ENCODE peak calls at places on chromosomes 16 and 17, in six cellular contexts. K, U, G, J, R and P are unnamed samples. For H3K36me3 and H3K4me1, the result is how much of the 10 kb centered on the place peaks cover.

GRCh38 chr16:57998484-57998883 is 2.0 kb downstream of the ZNF319 start:
- DNase-seq in G (peak), R (no peak), J (no peak), U (peak), K (no peak), P (peak)

GRCh38 chr17:40328386-40328766 is 19.4 kb downstream of the RARA start:
- DNase-seq in K (no peak), U (no peak), J (no peak), R (no peak), G (no peak), P (no peak)

GRCh38 chr17:43701318-43701743 is 39.6 kb upstream of the MEOX1 start:
- DNase-seq in G (peak), U (no peak), J (no peak), K (no peak), R (peak), P (no peak)

GRCh38 chr17:65229596-65229995 is 92.4 kb downstream of the RGS9 start:
- DNase-seq in J (no peak), G (no peak), U (no peak), R (no peak), K (no peak), P (no peak)

GRCh38 chr17:78327880-78328279 is 32.0 kb downstream of the SOCS3 start:
- DNase-seq in J (no peak), K (no peak), R (no peak), G (no peak), U (no peak), P (no peak)

GRCh38 chr16:23319861-23320615 is 17.9 kb downstream of the SCNN1B start:
- DNase-seq in K (no peak), U (no peak), G (no peak), R (no peak), J (no peak), P (no peak)

GRCh38 chr16:54944002-54944401 is 13.3 kb downstream of the IRX5 start:
- DNase-seq in K (no peak), R (no peak), J (no peak), U (no peak), G (no peak), P (no peak)

GRCh38 chr17:27572665-27573064 is 58.3 kb upstream of the LGALS9 start:
- DNase-seq in K (no peak), J (no peak), R (peak), G (no peak), U (no peak), P (no peak)

GRCh38 chr17:27793168-27793905 is 7.0 kb downstream of the NOS2 start:
- DNase-seq in K (peak), G (no peak), R (no peak), J (no peak), U (no peak), P (no peak)

GRCh38 chr17:45077643-45078042 is 16.5 kb downstream of the NMT1 start:
- DNase-seq in R (no peak), G (no peak), U (no peak), K (no peak), J (no peak), P (peak)

GRCh38 chr17:40753804-40754203 is 1.3 kb downstream of the KRT25 start:
- DNase-seq in J (no peak), K (no peak), G (no peak), R (no peak), U (no peak), P (no peak)

GRCh38 chr17:4807534-4808377 is 804 bp downstream of the PLD2 start:
- DNase-seq in G (no peak), J (peak), K (no peak), R (no peak), U (no peak), P (no peak)
- H3K36me3 ChIP-seq in G (under half), J (under half), K (under half), R (under half), U (under half), P (under half)

DNA sequence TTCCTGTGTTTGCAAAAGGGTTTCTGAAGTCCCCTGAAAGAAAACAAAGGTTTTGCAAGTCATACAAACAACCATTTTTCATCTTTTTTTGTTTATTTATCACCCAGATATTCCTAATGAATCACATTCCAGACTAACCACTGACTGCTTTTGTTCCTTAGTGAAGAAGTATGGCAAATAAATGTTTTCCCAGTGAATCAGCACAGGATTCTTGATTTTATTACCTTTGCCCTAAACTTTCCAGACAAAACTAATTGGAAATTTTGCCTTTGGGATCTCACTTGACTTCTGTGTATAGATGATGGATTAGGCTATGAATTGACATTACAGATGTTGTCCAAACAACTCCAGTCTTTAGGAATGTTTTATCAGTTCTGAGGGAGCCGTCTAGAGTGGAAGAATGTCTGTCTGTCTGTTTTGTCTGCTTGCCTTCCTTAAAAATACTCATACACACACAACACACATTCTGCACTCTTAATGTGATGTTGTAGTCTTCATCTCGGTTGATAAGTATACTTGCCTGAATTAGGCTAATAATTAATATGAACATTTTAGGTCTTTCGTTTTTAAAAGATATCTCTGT is 48.9 kb downstream of the VMP1 start:
- DNase-seq in J (no peak), U (no peak), K (no peak), R (peak), G (peak), P (no peak)
- H3K27ac ChIP-seq in J (peak), U (peak), K (peak), R (peak), G (peak), P (no peak)

DNA sequence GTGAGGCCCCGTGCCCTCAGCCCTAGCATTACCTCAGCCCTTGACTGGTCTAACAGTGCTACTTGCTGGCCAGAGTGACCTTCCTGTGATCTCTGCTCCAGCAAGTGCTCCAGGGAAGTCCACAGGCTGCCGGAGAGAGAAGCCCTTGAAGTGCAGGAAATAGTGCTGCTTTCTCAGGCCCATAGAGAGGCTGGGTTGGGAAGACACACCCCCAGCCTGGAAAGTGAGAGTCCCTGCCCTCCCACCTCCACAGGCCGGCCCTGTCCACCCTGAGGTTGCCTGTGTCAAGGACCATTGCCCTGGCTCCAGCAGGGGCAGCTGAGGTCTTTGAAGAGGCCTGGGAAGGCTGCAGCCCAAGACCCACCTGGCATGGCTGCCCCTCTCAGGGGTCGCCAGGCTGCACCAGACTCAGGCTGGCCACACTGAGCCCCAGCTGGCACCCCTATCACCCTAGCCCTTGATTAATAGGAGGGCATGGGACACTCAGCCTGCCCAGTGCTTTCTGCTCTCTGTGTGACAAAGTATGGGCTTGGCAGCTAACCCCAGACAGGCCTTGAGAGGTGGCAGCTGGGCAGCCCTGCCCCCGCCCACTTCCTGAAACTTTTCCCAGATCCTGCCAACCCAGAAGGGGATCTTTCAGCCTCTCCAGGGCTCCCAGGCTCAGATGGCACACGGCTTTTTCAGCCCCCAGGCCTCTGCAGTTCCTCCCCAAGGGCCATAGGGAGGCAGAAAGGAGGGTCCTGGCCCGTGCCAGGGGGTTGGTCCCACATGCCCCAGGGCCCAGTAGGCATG is 21.7 kb downstream of the ATP6V0D1 start:
- DNase-seq in R (no peak), G (no peak), K (peak), J (peak), U (peak), P (no peak)
- H3K4me1 ChIP-seq in R (under half), G (under half), K (half or more), J (half or more), U (half or more), P (under half)

DNA sequence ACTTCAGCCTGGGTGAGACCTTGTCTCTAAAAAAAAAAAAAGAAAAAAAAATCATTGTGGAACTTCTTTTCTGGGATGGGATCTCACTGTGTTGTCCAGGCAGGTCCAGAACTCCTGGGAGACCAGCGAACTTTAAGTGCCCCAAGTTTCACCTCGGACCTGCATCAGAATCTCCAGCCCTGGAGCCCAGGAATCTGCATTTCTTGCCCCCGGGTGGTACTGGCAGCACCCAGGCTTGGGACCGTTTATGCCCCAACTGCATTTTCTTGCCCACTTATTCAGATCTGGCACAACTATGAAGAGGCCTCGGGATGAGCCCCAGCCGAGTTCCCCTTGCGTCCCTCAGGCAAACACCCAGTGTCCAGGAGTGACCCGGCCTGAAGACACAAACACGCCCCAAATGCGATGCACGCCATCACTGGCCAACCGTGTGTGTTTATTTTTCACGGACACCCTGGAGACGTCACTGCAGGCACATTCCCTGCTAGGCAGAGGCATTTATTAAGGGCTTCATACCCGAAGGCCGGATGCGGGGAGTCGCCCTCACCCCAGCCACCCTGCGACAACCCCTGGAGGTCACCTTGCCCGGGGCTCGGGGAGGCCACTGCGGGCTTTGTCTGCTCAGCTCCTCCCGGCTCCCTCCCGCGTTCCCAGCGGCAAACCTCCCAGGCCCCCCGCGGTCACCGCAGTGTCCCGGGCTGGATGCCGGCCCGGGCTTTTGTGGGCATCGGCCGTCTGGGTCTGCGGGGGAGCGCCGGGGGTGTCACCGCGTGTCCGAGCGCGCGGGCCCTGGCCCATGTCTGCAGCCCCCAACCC is 684 bp upstream of the SPIRE2 start:
- DNase-seq in U (peak), G (peak), J (peak), K (peak), R (peak), P (no peak)
- H3K36me3 ChIP-seq in U (under half), G (under half), J (under half), K (under half), R (under half), P (under half)

DNA sequence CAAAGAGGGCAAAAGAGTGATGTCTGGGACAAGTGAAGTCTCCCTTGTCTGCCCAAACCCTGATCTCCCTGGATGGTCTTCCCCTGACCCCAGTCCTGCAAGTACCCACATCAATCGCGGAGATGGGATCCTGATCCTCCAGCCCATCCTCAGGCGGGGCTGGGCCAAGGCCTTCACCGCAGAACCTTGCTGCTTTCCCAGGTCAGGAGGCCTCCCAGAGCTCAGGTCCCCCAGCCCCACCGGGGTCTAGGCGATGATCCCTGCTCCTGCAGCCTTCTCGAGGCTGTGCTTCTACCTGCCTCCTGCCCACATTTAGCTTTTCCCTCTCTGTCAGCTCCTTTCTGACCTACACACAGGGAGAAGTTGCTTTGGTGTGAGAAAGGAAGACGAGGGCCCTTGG is 6.3 kb downstream of the SLC12A4 start:
- DNase-seq in U (no peak), R (no peak), K (no peak), J (no peak), G (no peak), P (no peak)
- H3K27ac ChIP-seq in U (peak), R (no peak), K (no peak), J (no peak), G (no peak), P (no peak)

GRCh38 chr17:74045608-74046007 is 157.9 kb upstream of the RPL38 start:
- DNase-seq in K (no peak), U (no peak), J (no peak), G (no peak), R (no peak), P (no peak)
- H3K4me1 ChIP-seq in K (under half), U (under half), J (under half), G (under half), R (under half), P (under half)

GRCh38 chr16:77761204-77761603 is 27.2 kb upstream of the VAT1L start:
- DNase-seq in K (no peak), U (no peak), J (no peak), G (no peak), R (no peak), P (no peak)
- H3K36me3 ChIP-seq in K (under half), U (under half), J (under half), G (under half), R (under half), P (under half)